ENCODE peak calls at places on chromosomes 7 and 10, in seven cellular contexts. One of them, this sample, is unnamed.

GRCh38 chr7:142614116-142614515 is 135.2 kb upstream of the PRSS1 start:
- DNase-seq in thoracic aorta: no peak
- DNase-seq in AG09309: no peak
- DNase-seq in colonic mucosa: no peak
- DNase-seq in HCT116: no peak
- DNase-seq in brain microvascular endothelial cell: no peak
- DNase-seq in psoas muscle: no peak
- DNase-seq in this sample: no peak

GRCh38 chr7:69823151-69823744 is 225.0 kb downstream of the AUTS2 start:
- DNase-seq in thoracic aorta: no peak
- DNase-seq in AG09309: no peak
- DNase-seq in colonic mucosa: no peak
- DNase-seq in HCT116: no peak
- DNase-seq in brain microvascular endothelial cell: no peak
- DNase-seq in psoas muscle: no peak
- DNase-seq in this sample: no peak

GRCh38 chr7:21370283-21370982 is 57.5 kb upstream of the SP4 start:
- DNase-seq in thoracic aorta: no peak
- DNase-seq in AG09309: no peak
- DNase-seq in colonic mucosa: no peak
- DNase-seq in HCT116: no peak
- DNase-seq in brain microvascular endothelial cell: no peak
- DNase-seq in psoas muscle: no peak
- DNase-seq in this sample: no peak

GRCh38 chr10:106857213-106857612 is 307.3 kb downstream of the SORCS1 start:
- DNase-seq in thoracic aorta: no peak
- DNase-seq in AG09309: no peak
- DNase-seq in colonic mucosa: no peak
- DNase-seq in HCT116: no peak
- DNase-seq in brain microvascular endothelial cell: no peak
- DNase-seq in psoas muscle: no peak
- DNase-seq in this sample: no peak

GRCh38 chr7:143015102-143015501 is 11.8 kb downstream of the OR9A2 start:
- DNase-seq in thoracic aorta: no peak
- DNase-seq in AG09309: no peak
- DNase-seq in colonic mucosa: no peak
- DNase-seq in HCT116: no peak
- DNase-seq in brain microvascular endothelial cell: no peak
- DNase-seq in psoas muscle: no peak
- DNase-seq in this sample: no peak

GRCh38 chr10:111482074-111482350 is 405.2 kb downstream of the ADRA2A start:
- DNase-seq in thoracic aorta: no peak
- DNase-seq in AG09309: no peak
- DNase-seq in colonic mucosa: no peak
- DNase-seq in HCT116: no peak
- DNase-seq in brain microvascular endothelial cell: no peak
- DNase-seq in psoas muscle: no peak
- DNase-seq in this sample: no peak

GRCh38 chr10:93481931-93482834 is at the start of gene MYOF:
- DNase-seq in thoracic aorta: no peak
- DNase-seq in AG09309: no peak
- DNase-seq in colonic mucosa: peak
- DNase-seq in HCT116: peak
- DNase-seq in brain microvascular endothelial cell: peak
- DNase-seq in psoas muscle: peak
- DNase-seq in this sample: no peak

GRCh38 chr10:86045896-86046295 is 320.7 kb downstream of the GRID1 start:
- DNase-seq in thoracic aorta: no peak
- DNase-seq in AG09309: no peak
- DNase-seq in colonic mucosa: no peak
- DNase-seq in HCT116: no peak
- DNase-seq in brain microvascular endothelial cell: no peak
- DNase-seq in psoas muscle: no peak
- DNase-seq in this sample: no peak

GRCh38 chr10:97059006-97059871 is 126.5 kb downstream of the SLIT1 start:
- DNase-seq in thoracic aorta: no peak
- DNase-seq in AG09309: no peak
- DNase-seq in colonic mucosa: no peak
- DNase-seq in HCT116: no peak
- DNase-seq in brain microvascular endothelial cell: no peak
- DNase-seq in psoas muscle: no peak
- DNase-seq in this sample: no peak

GRCh38 chr7:25389489-25390106 is 161.3 kb upstream of the NPVF start:
- DNase-seq in thoracic aorta: no peak
- DNase-seq in AG09309: no peak
- DNase-seq in colonic mucosa: peak
- DNase-seq in HCT116: peak
- DNase-seq in brain microvascular endothelial cell: peak
- DNase-seq in psoas muscle: no peak
- DNase-seq in this sample: no peak

GRCh38 chr7:25395976-25396375 is 167.7 kb upstream of the NPVF start:
- DNase-seq in thoracic aorta: no peak
- DNase-seq in AG09309: no peak
- DNase-seq in colonic mucosa: no peak
- DNase-seq in HCT116: no peak
- DNase-seq in brain microvascular endothelial cell: no peak
- DNase-seq in psoas muscle: no peak
- DNase-seq in this sample: no peak

GRCh38 chr7:25388681-25389080 is 160.4 kb upstream of the NPVF start:
- DNase-seq in thoracic aorta: no peak
- DNase-seq in AG09309: no peak
- DNase-seq in colonic mucosa: no peak
- DNase-seq in HCT116: no peak
- DNase-seq in brain microvascular endothelial cell: no peak
- DNase-seq in psoas muscle: no peak
- DNase-seq in this sample: no peak

GRCh38 chr7:25392571-25393338 is 164.5 kb upstream of the NPVF start:
- DNase-seq in thoracic aorta: no peak
- DNase-seq in AG09309: no peak
- DNase-seq in colonic mucosa: no peak
- DNase-seq in HCT116: no peak
- DNase-seq in brain microvascular endothelial cell: no peak
- DNase-seq in psoas muscle: no peak
- DNase-seq in this sample: no peak

DNA sequence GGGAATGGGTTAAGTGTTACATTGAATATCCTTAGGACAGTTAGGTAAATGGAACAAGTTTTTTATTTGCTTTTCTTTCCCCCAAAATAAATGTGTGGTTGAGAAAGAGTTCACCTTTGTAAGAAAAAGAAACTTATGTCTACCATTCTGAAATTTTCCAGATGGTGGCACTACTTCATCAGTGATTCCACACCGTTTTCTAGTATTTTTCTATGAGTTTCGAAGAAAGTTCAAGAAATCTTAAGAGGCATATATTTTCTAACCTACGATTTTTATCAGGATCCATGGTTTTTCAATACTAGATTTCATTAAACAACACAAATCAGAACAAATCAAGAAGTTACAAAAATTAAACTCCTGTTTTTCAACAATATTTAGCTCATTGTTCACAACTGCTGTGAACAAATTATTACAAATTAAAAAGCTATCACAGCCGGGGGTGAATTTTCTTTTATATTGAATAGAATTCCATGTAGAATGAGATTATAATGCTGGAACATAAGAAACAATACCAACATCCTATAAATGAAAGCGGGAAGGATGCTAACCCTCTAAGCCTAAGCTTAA is 163.1 kb upstream of the NPVF start:
- DNase-seq in thoracic aorta: no peak
- DNase-seq in AG09309: no peak
- DNase-seq in colonic mucosa: no peak
- DNase-seq in HCT116: peak
- DNase-seq in brain microvascular endothelial cell: peak
- DNase-seq in psoas muscle: no peak
- DNase-seq in this sample: no peak
- TF ChIP-seq CTCF in thoracic aorta: peak
- TF ChIP-seq CTCF in AG09309: peak
- TF ChIP-seq CTCF in colonic mucosa: peak
- TF ChIP-seq CTCF in HCT116: peak
- TF ChIP-seq CTCF in brain microvascular endothelial cell: peak
- TF ChIP-seq CTCF in psoas muscle: peak
- TF ChIP-seq CTCF in this sample: peak

GRCh38 chr7:39700932-39701331 is 77.6 kb downstream of the RALA start:
- DNase-seq in thoracic aorta: no peak
- DNase-seq in AG09309: no peak
- DNase-seq in colonic mucosa: peak
- DNase-seq in HCT116: no peak
- DNase-seq in brain microvascular endothelial cell: no peak
- DNase-seq in psoas muscle: no peak
- DNase-seq in this sample: no peak

GRCh38 chr7:39702133-39702532 is 78.8 kb downstream of the RALA start:
- DNase-seq in thoracic aorta: no peak
- DNase-seq in AG09309: no peak
- DNase-seq in colonic mucosa: no peak
- DNase-seq in HCT116: no peak
- DNase-seq in brain microvascular endothelial cell: no peak
- DNase-seq in psoas muscle: no peak
- DNase-seq in this sample: no peak

GRCh38 chr7:39700165-39700564 is 76.8 kb downstream of the RALA start:
- DNase-seq in thoracic aorta: no peak
- DNase-seq in AG09309: no peak
- DNase-seq in colonic mucosa: no peak
- DNase-seq in HCT116: no peak
- DNase-seq in brain microvascular endothelial cell: no peak
- DNase-seq in psoas muscle: no peak
- DNase-seq in this sample: no peak

GRCh38 chr7:39697481-39697880 is 74.1 kb downstream of the RALA start:
- DNase-seq in thoracic aorta: no peak
- DNase-seq in AG09309: no peak
- DNase-seq in colonic mucosa: no peak
- DNase-seq in HCT116: no peak
- DNase-seq in brain microvascular endothelial cell: no peak
- DNase-seq in psoas muscle: no peak
- DNase-seq in this sample: no peak

GRCh38 chr7:39703143-39703542 is 79.8 kb downstream of the RALA start:
- DNase-seq in thoracic aorta: no peak
- DNase-seq in AG09309: no peak
- DNase-seq in colonic mucosa: no peak
- DNase-seq in HCT116: no peak
- DNase-seq in brain microvascular endothelial cell: peak
- DNase-seq in psoas muscle: no peak
- DNase-seq in this sample: no peak
- TF ChIP-seq CTCF in thoracic aorta: no peak
- TF ChIP-seq CTCF in AG09309: peak
- TF ChIP-seq CTCF in colonic mucosa: no peak
- TF ChIP-seq CTCF in HCT116: no peak
- TF ChIP-seq CTCF in brain microvascular endothelial cell: peak
- TF ChIP-seq CTCF in psoas muscle: no peak
- TF ChIP-seq CTCF in this sample: peak

GRCh38 chr10:74888947-74889661 is 62.7 kb downstream of the KAT6B start:
- DNase-seq in thoracic aorta: no peak
- DNase-seq in AG09309: no peak
- DNase-seq in colonic mucosa: no peak
- DNase-seq in HCT116: peak
- DNase-seq in brain microvascular endothelial cell: no peak
- DNase-seq in psoas muscle: no peak
- DNase-seq in this sample: no peak
- TF ChIP-seq CTCF in thoracic aorta: no peak
- TF ChIP-seq CTCF in AG09309: peak
- TF ChIP-seq CTCF in colonic mucosa: no peak
- TF ChIP-seq CTCF in HCT116: peak
- TF ChIP-seq CTCF in brain microvascular endothelial cell: peak
- TF ChIP-seq CTCF in psoas muscle: peak
- TF ChIP-seq CTCF in this sample: peak

GRCh38 chr7:767941-768729 is 41.1 kb upstream of the PRKAR1B start:
- DNase-seq in thoracic aorta: no peak
- DNase-seq in AG09309: peak
- DNase-seq in colonic mucosa: no peak
- DNase-seq in HCT116: no peak
- DNase-seq in brain microvascular endothelial cell: peak
- DNase-seq in psoas muscle: no peak
- DNase-seq in this sample: peak

GRCh38 chr7:770336-770735 is 43.3 kb upstream of the PRKAR1B start:
- DNase-seq in thoracic aorta: no peak
- DNase-seq in AG09309: no peak
- DNase-seq in colonic mucosa: no peak
- DNase-seq in HCT116: no peak
- DNase-seq in brain microvascular endothelial cell: no peak
- DNase-seq in psoas muscle: no peak
- DNase-seq in this sample: no peak

GRCh38 chr7:767580-767940 is 40.5 kb upstream of the PRKAR1B start:
- DNase-seq in thoracic aorta: no peak
- DNase-seq in AG09309: no peak
- DNase-seq in colonic mucosa: no peak
- DNase-seq in HCT116: no peak
- DNase-seq in brain microvascular endothelial cell: peak
- DNase-seq in psoas muscle: no peak
- DNase-seq in this sample: peak

GRCh38 chr7:770786-771185 is 43.7 kb upstream of the PRKAR1B start:
- DNase-seq in thoracic aorta: no peak
- DNase-seq in AG09309: no peak
- DNase-seq in colonic mucosa: no peak
- DNase-seq in HCT116: no peak
- DNase-seq in brain microvascular endothelial cell: no peak
- DNase-seq in psoas muscle: no peak
- DNase-seq in this sample: peak

DNA sequence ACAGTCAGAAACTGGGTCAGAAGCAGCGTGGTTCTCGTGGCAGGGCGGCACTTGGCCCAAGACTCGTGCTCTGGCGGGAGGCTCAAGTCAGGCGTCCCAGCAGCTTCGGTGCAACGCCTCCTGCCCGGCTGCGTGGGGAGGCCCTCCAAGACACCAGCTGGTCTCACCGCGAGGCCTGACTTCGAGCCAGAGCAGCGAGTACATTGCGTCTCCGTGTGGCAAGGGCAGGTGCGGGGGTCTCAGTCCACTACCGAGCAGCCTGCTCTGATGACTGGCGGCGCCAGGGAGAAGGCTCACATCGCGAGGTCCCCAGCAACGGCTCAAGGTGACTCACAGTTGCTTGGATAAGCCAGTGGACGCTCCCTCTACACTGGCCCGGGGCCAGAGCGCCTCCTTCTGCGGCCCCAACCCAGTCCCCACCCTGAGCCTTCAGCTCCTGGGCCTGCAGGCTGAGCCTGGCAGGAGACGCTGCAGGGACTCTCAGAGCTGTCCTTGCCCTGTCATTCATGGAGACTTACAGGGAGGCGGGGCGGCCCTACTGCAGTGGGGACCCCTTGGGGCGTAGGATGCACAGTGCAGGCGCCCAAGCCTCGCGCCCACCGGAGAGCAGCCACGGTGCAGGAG is 41.9 kb upstream of the PRKAR1B start:
- DNase-seq in thoracic aorta: no peak
- DNase-seq in AG09309: no peak
- DNase-seq in colonic mucosa: no peak
- DNase-seq in HCT116: no peak
- DNase-seq in brain microvascular endothelial cell: peak
- DNase-seq in psoas muscle: peak
- DNase-seq in this sample: no peak
- TF ChIP-seq CTCF in thoracic aorta: no peak
- TF ChIP-seq CTCF in AG09309: no peak
- TF ChIP-seq CTCF in colonic mucosa: no peak
- TF ChIP-seq CTCF in HCT116: no peak
- TF ChIP-seq CTCF in brain microvascular endothelial cell: peak
- TF ChIP-seq CTCF in psoas muscle: no peak
- TF ChIP-seq CTCF in this sample: peak

GRCh38 chr7:106094780-106095179 is 17.3 kb downstream of the SYPL1 start:
- DNase-seq in thoracic aorta: no peak
- DNase-seq in AG09309: no peak
- DNase-seq in colonic mucosa: no peak
- DNase-seq in HCT116: no peak
- DNase-seq in brain microvascular endothelial cell: no peak
- DNase-seq in psoas muscle: no peak
- DNase-seq in this sample: no peak
- TF ChIP-seq CTCF in thoracic aorta: no peak
- TF ChIP-seq CTCF in AG09309: no peak
- TF ChIP-seq CTCF in colonic mucosa: no peak
- TF ChIP-seq CTCF in HCT116: no peak
- TF ChIP-seq CTCF in brain microvascular endothelial cell: no peak
- TF ChIP-seq CTCF in psoas muscle: no peak
- TF ChIP-seq CTCF in this sample: no peak